ENCODE peak calls at places on chromosomes 11 and 22, in eight cellular contexts. T is GM23248; S is T follicular helper cell; G is neuronal stem cell; H is frontal cortex; P is activated CD4-positive, alpha-beta T cell treated with anti-CD3 and anti-CD28 coated beads, Interleukin-2, amount 50 U/mL, for 48 hours; M is NCI-H69; A is stimulated activated CD8-positive, alpha-beta memory T cell treated with anti-CD3 and anti-CD28 coated beads, Interleukin-2, amount 100 ng/mL, for 1 hour. U is an unnamed sample.

GRCh38 chr11:65424200-65425104 is 1.9 kb downstream of the NEAT1 start:
- DNase-seq in T (peak; percentile 80), S (no peak), G (no peak), H (no peak), P (peak; percentile 78), M (peak; percentile 36), A (peak; percentile 45), U (no peak)

GRCh38 chr11:102912482-102912830 is 37.7 kb upstream of the MMP12 start:
- DNase-seq in T (no peak), S (no peak), G (no peak), H (no peak), P (no peak), M (peak; percentile 23), A (no peak), U (no peak)

GRCh38 chr11:1772270-1773130 is 8.8 kb upstream of the CTSD start:
- DNase-seq in T (peak; percentile 96), S (no peak), G (peak; percentile 57), H (peak; percentile 78), P (peak; percentile 59), M (peak; percentile 87), A (no peak), U (peak; percentile 96)

GRCh38 chr11:69585385-69585784 is 55.6 kb upstream of the CCND1 start:
- DNase-seq in T (no peak), S (no peak), G (no peak), H (no peak), P (no peak), M (no peak), A (no peak), U (no peak)

GRCh38 chr11:46616551-46617450 is at the start of gene HARBI1:
- DNase-seq in T (peak; percentile 96), S (peak; percentile 86), G (peak; percentile 89), H (peak; percentile 87), P (peak; percentile 91), M (peak; percentile 97), A (peak; percentile 86), U (peak; percentile 97)

GRCh38 chr11:20670932-20671403 is 1.6 kb downstream of the NELL1 start:
- DNase-seq in T (no peak), S (no peak), G (no peak), H (no peak), P (no peak), M (peak; percentile 88), A (no peak), U (no peak)

GRCh38 chr22:27238935-27239510 is 562.5 kb downstream of the MN1 start:
- DNase-seq in T (peak; percentile 94), S (no peak), G (no peak), H (peak; percentile 17), P (no peak), M (no peak), A (no peak), U (peak; percentile 91)

GRCh38 chr22:42962295-42963230 is 52.4 kb downstream of the PACSIN2 start:
- DNase-seq in T (peak; percentile 43), S (no peak), G (no peak), H (no peak), P (no peak), M (peak; percentile 39), A (no peak), U (no peak)

GRCh38 chr11:77213029-77213579 is 85.1 kb downstream of the MYO7A start:
- DNase-seq in T (no peak), S (no peak), G (no peak), H (peak; percentile 2), P (no peak), M (no peak), A (no peak), U (no peak)

GRCh38 chr11:128341767-128342318 is 245.5 kb downstream of the ETS1 start:
- DNase-seq in T (no peak), S (no peak), G (no peak), H (no peak), P (no peak), M (no peak), A (no peak), U (no peak)

GRCh38 chr22:32561756-32562155 is 87.1 kb downstream of the FBXO7 start:
- DNase-seq in T (no peak), S (no peak), G (no peak), H (no peak), P (no peak), M (no peak), A (no peak), U (no peak)

GRCh38 chr22:24499706-24500105 is 4.6 kb downstream of the UPB1 start:
- DNase-seq in T (no peak), S (no peak), G (no peak), H (no peak), P (no peak), M (no peak), A (no peak), U (no peak)

GRCh38 chr11:62708423-62709261 is 1.2 kb downstream of the GNG3 start:
- DNase-seq in T (no peak), S (peak; percentile 29), G (no peak), H (no peak), P (peak; percentile 49), M (peak; percentile 83), A (no peak), U (no peak)

GRCh38 chr22:26548984-26549383 is 36.7 kb upstream of the TFIP11 start:
- DNase-seq in T (no peak), S (no peak), G (no peak), H (no peak), P (no peak), M (no peak), A (no peak), U (no peak)

GRCh38 chr22:45784357-45785277 is 113.0 kb downstream of the ATXN10 start:
- DNase-seq in T (no peak), S (no peak), G (no peak), H (no peak), P (no peak), M (no peak), A (no peak), U (no peak)

GRCh38 chr22:27480487-27480886 is 321.1 kb downstream of the MN1 start:
- DNase-seq in T (no peak), S (no peak), G (peak; percentile 71), H (no peak), P (no peak), M (peak; percentile 73), A (no peak), U (no peak)

GRCh38 chr11:101706541-101706940 is 122.7 kb upstream of the TRPC6 start:
- DNase-seq in T (peak; percentile 49), S (no peak), G (no peak), H (no peak), P (no peak), M (no peak), A (no peak), U (peak; percentile 53)

GRCh38 chr22:43867839-43868652 is 5.7 kb upstream of the SULT4A1 start:
- DNase-seq in T (peak; percentile 71), S (no peak), G (peak; percentile 84), H (no peak), P (peak; percentile 23), M (no peak), A (no peak), U (peak; percentile 82)

GRCh38 chr22:37774728-37775127 is 33.0 kb upstream of the GCAT start:
- DNase-seq in T (no peak), S (no peak), G (no peak), H (no peak), P (no peak), M (no peak), A (no peak), U (no peak)

GRCh38 chr22:41966607-41967240 is 2.5 kb upstream of the SEPTIN3 start:
- DNase-seq in T (peak; percentile 91), S (no peak), G (no peak), H (no peak), P (peak; percentile 31), M (peak; percentile 76), A (no peak), U (peak; percentile 85)

GRCh38 chr22:31828739-31829138 is 74.9 kb downstream of the DEPDC5 start:
- DNase-seq in T (no peak), S (no peak), G (no peak), H (no peak), P (no peak), M (no peak), A (no peak), U (no peak)

GRCh38 chr22:30114356-30114755 is 34.1 kb downstream of the HORMAD2 start:
- DNase-seq in T (no peak), S (no peak), G (no peak), H (no peak), P (no peak), M (no peak), A (no peak), U (no peak)

GRCh38 chr11:119108151-119108856 is 1.2 kb downstream of the C2CD2L start:
- DNase-seq in T (peak; percentile 37), S (no peak), G (no peak), H (no peak), P (no peak), M (peak; percentile 87), A (no peak), U (peak; percentile 24)

GRCh38 chr11:132452616-132453015 is 1079.7 kb downstream of the OPCML start:
- DNase-seq in T (no peak), S (no peak), G (no peak), H (no peak), P (no peak), M (no peak), A (no peak), U (no peak)

U was measured in AG20443.